ENCODE peak calls at places on chromosomes 1 and 21, in four cellular contexts. Z, M, P and U are unnamed samples.

GRCh38 chr1:43293896-43294760 is 6.7 kb upstream of the TIE1 start:
- DNase-seq in Z (no peak), M (peak), P (no peak), U (no peak)

GRCh38 chr1:241841661-241842060 is 6.3 kb upstream of the EXO1 start:
- DNase-seq in Z (no peak), M (no peak), P (no peak), U (no peak)

GRCh38 chr1:5565726-5566125 is 426.5 kb downstream of the NPHP4 start:
- DNase-seq in Z (no peak), M (no peak), P (no peak), U (no peak)

GRCh38 chr1:85258536-85259117 is 835 bp downstream of the C1orf52 start:
- DNase-seq in Z (no peak), M (no peak), P (no peak), U (no peak)

GRCh38 chr1:100657876-100658715 is 61.4 kb upstream of the VCAM1 start:
- DNase-seq in Z (no peak), M (no peak), P (no peak), U (peak)

GRCh38 chr1:119686661-119687060 is 25.1 kb upstream of the PHGDH start:
- DNase-seq in Z (peak), M (no peak), P (no peak), U (no peak)

GRCh38 chr1:63108226-63108625 is 214.1 kb upstream of the FOXD3 start:
- DNase-seq in Z (no peak), M (peak), P (no peak), U (no peak)

GRCh38 chr21:44428281-44428942 is 26.9 kb upstream of the LRRC3 start:
- DNase-seq in Z (peak), M (no peak), P (no peak), U (peak)

GRCh38 chr1:242435200-242435599 is 89.3 kb downstream of the PLD5 start:
- DNase-seq in Z (no peak), M (no peak), P (no peak), U (no peak)

GRCh38 chr1:93816970-93817738 is 61.9 kb downstream of the DNTTIP2 start:
- DNase-seq in Z (no peak), M (peak), P (no peak), U (peak)

GRCh38 chr1:38256072-38256471 is 209.5 kb upstream of the POU3F1 start:
- DNase-seq in Z (no peak), M (no peak), P (no peak), U (no peak)

GRCh38 chr1:232686346-232686745 is 56.4 kb upstream of the SIPA1L2 start:
- DNase-seq in Z (no peak), M (peak), P (no peak), U (no peak)

GRCh38 chr1:85283475-85284199 is 7.2 kb upstream of the BCL10 start:
- DNase-seq in Z (peak), M (no peak), P (no peak), U (no peak)

GRCh38 chr21:30515681-30516080 is 13.7 kb upstream of the KRTAP19-5 start:
- DNase-seq in Z (no peak), M (no peak), P (no peak), U (no peak)

GRCh38 chr21:33360871-33361602 is 36.3 kb downstream of the IFNAR1 start:
- DNase-seq in Z (peak), M (peak), P (peak), U (peak)

GRCh38 chr1:70317087-70317486 is 37.4 kb downstream of the ANKRD13C start:
- DNase-seq in Z (no peak), M (no peak), P (no peak), U (no peak)

GRCh38 chr1:15515026-15515663 is 8.9 kb downstream of the CASP9 start:
- DNase-seq in Z (no peak), M (peak), P (no peak), U (no peak)

GRCh38 chr1:21307663-21308062 is 17.4 kb upstream of the ECE1 start:
- DNase-seq in Z (no peak), M (no peak), P (no peak), U (peak)

GRCh38 chr1:94070746-94071318 is 50.1 kb downstream of the ABCA4 start:
- DNase-seq in Z (no peak), M (no peak), P (no peak), U (no peak)

GRCh38 chr1:182261655-182262054 is 129.9 kb downstream of the GLUL start:
- DNase-seq in Z (no peak), M (no peak), P (no peak), U (no peak)

GRCh38 chr1:18560692-18561091 is 70.0 kb upstream of the PAX7 start:
- DNase-seq in Z (no peak), M (no peak), P (no peak), U (no peak)

GRCh38 chr1:32246888-32247273 is at the start of gene FAM167B:
- DNase-seq in Z (no peak), M (peak), P (no peak), U (no peak)

GRCh38 chr1:80053613-80054012 is 1047.1 kb upstream of the ADGRL4 start:
- DNase-seq in Z (no peak), M (no peak), P (no peak), U (no peak)

GRCh38 chr1:209590405-209590804 is 6.9 kb downstream of the CAMK1G start:
- DNase-seq in Z (no peak), M (peak), P (no peak), U (no peak)
- TF ChIP-seq CTCF in Z (no peak), M (peak), P (no peak), U (peak)

GRCh38 chr1:228303596-228303995 is 95.8 kb downstream of the OBSCN start:
- DNase-seq in Z (no peak), M (no peak), P (no peak), U (no peak)

GRCh38 chr1:228304766-228305395 is 97.0 kb downstream of the OBSCN start:
- DNase-seq in Z (no peak), M (no peak), P (no peak), U (no peak)

GRCh38 chr1:228304225-228304624 is 96.4 kb downstream of the OBSCN start:
- DNase-seq in Z (no peak), M (no peak), P (no peak), U (no peak)

GRCh38 chr1:228299901-228300300 is 92.1 kb downstream of the OBSCN start:
- DNase-seq in Z (no peak), M (no peak), P (no peak), U (no peak)

DNA sequence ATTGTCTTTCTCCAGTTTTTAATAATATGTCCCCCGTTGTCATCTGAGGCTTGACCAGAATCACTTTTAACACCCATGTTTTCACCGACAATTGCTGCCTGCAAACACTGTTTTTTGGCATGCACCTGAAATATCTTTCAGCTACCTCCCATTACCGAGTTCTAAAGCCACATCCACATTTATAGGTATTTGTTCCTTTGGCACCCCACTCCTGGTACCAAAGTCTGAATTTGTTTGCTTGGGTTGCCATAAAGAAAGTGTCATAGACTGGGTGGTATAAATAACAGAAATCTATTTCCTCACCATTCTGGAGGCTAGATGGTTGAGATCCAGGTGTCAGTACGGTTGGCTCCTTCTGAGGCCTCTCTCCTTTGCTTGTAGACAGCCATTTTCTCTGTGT is 94.2 kb downstream of the OBSCN start:
- DNase-seq in Z (no peak), M (no peak), P (no peak), U (no peak)
- TF ChIP-seq CTCF in Z (no peak), M (no peak), P (no peak), U (no peak)

GRCh38 chr1:200405273-200405672 is 4.6 kb downstream of the ZNF281 start:
- DNase-seq in Z (no peak), M (peak), P (no peak), U (no peak)
- TF ChIP-seq CTCF in Z (no peak), M (no peak), P (no peak), U (no peak)

GRCh38 chr1:201267481-201268229 is 15.7 kb upstream of the PKP1 start:
- DNase-seq in Z (no peak), M (peak), P (peak), U (peak)
- TF ChIP-seq CTCF in Z (no peak), M (no peak), P (no peak), U (no peak)

GRCh38 chr1:248681651-248682050 is 20.9 kb downstream of the OR14I1 start:
- DNase-seq in Z (no peak), M (no peak), P (no peak), U (peak)

GRCh38 chr1:248691567-248692155 is 10.9 kb downstream of the OR14I1 start:
- DNase-seq in Z (no peak), M (no peak), P (no peak), U (no peak)

GRCh38 chr1:248688527-248689298 is 13.9 kb downstream of the OR14I1 start:
- DNase-seq in Z (no peak), M (no peak), P (no peak), U (no peak)

DNA sequence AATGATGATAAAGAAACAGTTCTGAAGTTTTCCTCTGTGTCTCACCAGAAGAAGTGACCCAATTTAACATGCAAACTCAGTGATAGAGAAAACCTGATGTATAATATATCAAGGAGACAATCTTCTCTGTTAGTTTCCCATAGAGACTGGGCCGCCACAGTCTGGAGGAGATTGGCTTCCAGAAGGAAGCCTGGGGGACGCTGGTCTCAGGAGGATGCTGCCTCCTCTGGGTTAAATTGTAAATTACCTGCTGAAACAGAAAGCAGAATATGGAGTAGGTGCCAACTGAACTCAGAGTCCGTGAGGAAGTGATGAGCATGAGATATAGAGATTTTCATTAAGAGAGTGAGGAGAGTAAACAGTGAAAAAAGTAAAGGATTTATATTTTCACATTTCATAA is 15.8 kb downstream of the OR14I1 start:
- DNase-seq in Z (peak), M (no peak), P (no peak), U (no peak)
- TF ChIP-seq CTCF in Z (no peak), M (no peak), P (no peak), U (peak)

GRCh38 chr1:175466556-175466955 is 274.0 kb upstream of the KIAA0040 start:
- DNase-seq in Z (no peak), M (no peak), P (no peak), U (no peak)
- TF ChIP-seq CTCF in Z (no peak), M (no peak), P (no peak), U (no peak)

DNA sequence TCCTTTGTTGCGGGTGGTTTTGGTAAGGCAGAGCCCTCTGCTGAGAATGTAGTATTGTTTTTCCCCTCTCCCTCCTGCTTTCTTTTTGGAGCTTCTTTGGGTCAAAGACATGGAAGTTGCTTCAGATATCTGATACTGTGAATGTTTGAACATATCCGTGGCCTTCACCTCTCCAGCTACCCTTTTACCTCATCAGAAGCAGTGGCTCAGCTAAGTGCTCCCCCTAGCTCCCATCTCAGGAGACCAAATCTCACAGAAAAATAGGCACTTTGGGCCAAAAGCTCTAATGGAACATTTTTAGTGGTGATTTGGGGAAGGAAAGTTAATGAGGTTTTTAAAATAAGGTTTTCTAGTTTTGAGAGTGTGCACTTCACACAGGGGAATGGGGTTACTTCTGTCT is 6.3 kb downstream of the TMEM200B start:
- DNase-seq in Z (no peak), M (peak), P (no peak), U (no peak)
- TF ChIP-seq CTCF in Z (no peak), M (peak), P (no peak), U (no peak)

GRCh38 chr21:17231771-17232170 is 281.1 kb upstream of the CXADR start:
- DNase-seq in Z (no peak), M (peak), P (no peak), U (no peak)

DNA sequence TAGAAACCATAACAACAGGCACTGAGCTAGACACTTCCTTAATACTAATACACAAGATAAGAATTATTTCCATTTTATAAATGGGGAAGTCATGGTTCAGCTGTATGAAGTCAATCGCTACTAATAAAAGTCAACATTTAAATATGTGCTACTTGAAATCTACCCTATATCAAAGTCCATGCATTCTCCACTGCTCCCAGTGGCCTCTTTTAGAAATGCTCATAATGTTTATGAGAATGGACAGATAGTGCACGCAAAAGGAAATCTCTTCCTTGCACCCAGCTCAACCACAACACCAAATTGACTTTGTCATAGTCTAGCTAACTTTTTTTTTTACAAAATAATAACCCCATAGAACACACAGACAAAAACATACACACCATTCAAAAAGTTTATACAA is 281.7 kb upstream of the CXADR start:
- DNase-seq in Z (no peak), M (no peak), P (no peak), U (no peak)
- TF ChIP-seq CTCF in Z (no peak), M (peak), P (no peak), U (no peak)

GRCh38 chr21:41847066-41847804 is 31.9 kb downstream of the PRDM15 start:
- DNase-seq in Z (no peak), M (peak), P (no peak), U (peak)
- TF ChIP-seq CTCF in Z (no peak), M (peak), P (no peak), U (peak)

DNA sequence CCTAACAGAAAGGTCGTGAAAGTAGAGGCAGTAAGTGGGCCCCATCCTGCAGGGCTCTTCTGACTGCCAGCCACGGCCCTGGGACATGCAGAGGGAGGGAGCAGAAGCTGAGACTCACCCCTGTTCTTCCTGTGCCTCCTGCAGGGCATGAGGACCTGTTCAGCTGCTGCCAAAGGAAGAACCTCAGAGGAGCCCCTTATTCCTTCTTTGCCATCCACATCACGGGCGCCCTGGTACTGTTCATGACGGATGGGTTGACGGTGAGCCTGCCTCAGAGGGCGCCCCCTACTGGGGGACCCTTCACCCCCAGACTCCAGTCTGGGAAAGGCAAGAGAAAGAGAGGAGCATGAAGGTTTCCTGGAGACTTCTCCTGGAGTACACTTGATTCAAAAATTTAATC is 47.1 kb downstream of the ELK4 start:
- DNase-seq in Z (no peak), M (no peak), P (no peak), U (peak)
- TF ChIP-seq CTCF in Z (peak), M (peak), P (no peak), U (peak)